ENCODE peak calls at places on chromosomes 3 and 15, in five cellular contexts. One of them, this sample, is unnamed.

GRCh38 chr15:52100807-52101206 is 11.8 kb downstream of the BCL2L10 start:
- DNase-seq in GM12878: peak
- DNase-seq in T-helper 9 cell: no peak
- DNase-seq in NCI-H1694: no peak
- DNase-seq in ovary: peak
- DNase-seq in this sample: no peak

GRCh38 chr15:67307156-67307555 is 52.6 kb downstream of the IQCH start:
- DNase-seq in T-helper 9 cell: no peak
- DNase-seq in NCI-H1694: no peak
- DNase-seq in ovary: no peak
- DNase-seq in GM12878: no peak
- DNase-seq in this sample: no peak

GRCh38 chr3:23879485-23879884 is 37.3 kb downstream of the NKIRAS1 start:
- DNase-seq in T-helper 9 cell: no peak
- DNase-seq in NCI-H1694: no peak
- DNase-seq in ovary: no peak
- DNase-seq in GM12878: no peak
- DNase-seq in this sample: no peak

GRCh38 chr3:134638385-134639020 is 12.3 kb downstream of the KY start:
- DNase-seq in NCI-H1694: no peak
- DNase-seq in T-helper 9 cell: no peak
- DNase-seq in ovary: no peak
- DNase-seq in GM12878: no peak
- DNase-seq in this sample: peak

GRCh38 chr3:160781429-160781828 is 25.4 kb downstream of the PPM1L start:
- DNase-seq in GM12878: no peak
- DNase-seq in NCI-H1694: no peak
- DNase-seq in ovary: no peak
- DNase-seq in T-helper 9 cell: no peak
- DNase-seq in this sample: no peak

GRCh38 chr15:72281713-72282112 is 9.4 kb upstream of the PARP6 start:
- DNase-seq in T-helper 9 cell: no peak
- DNase-seq in NCI-H1694: no peak
- DNase-seq in ovary: no peak
- DNase-seq in GM12878: peak
- DNase-seq in this sample: no peak

GRCh38 chr15:78317145-78317836 is 17.9 kb upstream of the SKIC8 start:
- DNase-seq in GM12878: no peak
- DNase-seq in T-helper 9 cell: no peak
- DNase-seq in NCI-H1694: no peak
- DNase-seq in ovary: no peak
- DNase-seq in this sample: no peak

GRCh38 chr3:46852839-46853355 is 10.3 kb downstream of the MYL3 start:
- DNase-seq in T-helper 9 cell: no peak
- DNase-seq in NCI-H1694: no peak
- DNase-seq in GM12878: no peak
- DNase-seq in ovary: no peak
- DNase-seq in this sample: no peak

GRCh38 chr3:154126651-154127050 is 5.5 kb downstream of the ARHGEF26 start:
- DNase-seq in NCI-H1694: no peak
- DNase-seq in T-helper 9 cell: no peak
- DNase-seq in GM12878: no peak
- DNase-seq in ovary: no peak
- DNase-seq in this sample: no peak

GRCh38 chr15:99618941-99619411 is 53.2 kb downstream of the MEF2A start:
- DNase-seq in GM12878: no peak
- DNase-seq in ovary: no peak
- DNase-seq in T-helper 9 cell: no peak
- DNase-seq in NCI-H1694: no peak
- DNase-seq in this sample: no peak